ENCODE peak calls at places on chromosome 9, in seven cellular contexts. V, Z, U, W, O, M and D are unnamed samples.

GRCh38 chr9:28024616-28025147 is 451.4 kb upstream of the C9orf72 start:
- DNase-seq in V (no peak), Z (no peak), U (no peak), W (no peak), O (no peak), M (no peak), D (no peak)

GRCh38 chr9:75378036-75378435 is 289.7 kb downstream of the OSTF1 start:
- DNase-seq in V (no peak), Z (no peak), U (no peak), W (no peak), O (no peak), M (no peak), D (no peak)

GRCh38 chr9:105722099-105722498 is 27.8 kb downstream of the TMEM38B start:
- DNase-seq in V (no peak), Z (no peak), U (no peak), W (no peak), O (no peak), M (no peak), D (no peak)

GRCh38 chr9:130095872-130096271 is 42.2 kb downstream of the GPR107 start:
- DNase-seq in V (peak), Z (no peak), U (no peak), W (no peak), O (no peak), M (no peak), D (no peak)

GRCh38 chr9:101791938-101792337 is 53.5 kb upstream of the GRIN3A start:
- DNase-seq in V (no peak), Z (peak), U (peak), W (peak), O (peak), M (peak), D (peak)

GRCh38 chr9:137008312-137008711 is 11.9 kb upstream of the CLIC3 start:
- DNase-seq in V (no peak), Z (no peak), U (no peak), W (no peak), O (no peak), M (no peak), D (no peak)

GRCh38 chr9:26947736-26948135 is 694 bp upstream of the PLAA start:
- DNase-seq in V (no peak), Z (no peak), U (no peak), W (no peak), O (no peak), M (no peak), D (no peak)

GRCh38 chr9:4615778-4616177 is 46.3 kb upstream of the PLPP6 start:
- DNase-seq in V (no peak), Z (no peak), U (no peak), W (no peak), O (no peak), M (no peak), D (no peak)

GRCh38 chr9:81074261-81074660 is 615.1 kb downstream of the TLE1 start:
- DNase-seq in V (no peak), Z (no peak), U (no peak), W (no peak), O (no peak), M (no peak), D (no peak)

GRCh38 chr9:131585375-131585774 is 40.1 kb downstream of the PRRT1B start:
- DNase-seq in V (no peak), Z (no peak), U (no peak), W (no peak), O (no peak), M (no peak), D (no peak)

GRCh38 chr9:110214090-110214489 is 6.1 kb upstream of the C9orf152 start:
- DNase-seq in V (no peak), Z (no peak), U (no peak), W (no peak), O (peak), M (no peak), D (no peak)

GRCh38 chr9:103798620-103799019 is 295.5 kb upstream of the SMC2 start:
- DNase-seq in V (peak), Z (no peak), U (no peak), W (no peak), O (peak), M (no peak), D (no peak)

GRCh38 chr9:36744678-36745077 is 172.0 kb downstream of the MELK start:
- DNase-seq in V (no peak), Z (no peak), U (no peak), W (no peak), O (no peak), M (no peak), D (peak)

GRCh38 chr9:20623748-20624124 is 1.4 kb upstream of the MLLT3 start:
- DNase-seq in V (no peak), Z (no peak), U (no peak), W (no peak), O (no peak), M (no peak), D (no peak)

GRCh38 chr9:36873247-36873875 is 160.7 kb downstream of the PAX5 start:
- DNase-seq in V (peak), Z (peak), U (no peak), W (peak), O (peak), M (peak), D (peak)

GRCh38 chr9:104863180-104863883 is 64.6 kb downstream of the ABCA1 start:
- DNase-seq in V (peak), Z (peak), U (no peak), W (no peak), O (peak), M (peak), D (peak)

GRCh38 chr9:89405832-89406231 is 87.5 kb downstream of the SECISBP2 start:
- DNase-seq in V (no peak), Z (no peak), U (no peak), W (no peak), O (no peak), M (no peak), D (peak)

GRCh38 chr9:82903503-82903902 is 159.4 kb downstream of the RASEF start:
- DNase-seq in V (no peak), Z (no peak), U (no peak), W (no peak), O (no peak), M (no peak), D (no peak)

GRCh38 chr9:94922098-94922607 is 195.7 kb downstream of the AOPEP start:
- DNase-seq in V (no peak), Z (no peak), U (no peak), W (no peak), O (peak), M (no peak), D (no peak)

GRCh38 chr9:101536938-101537337 is 3.3 kb downstream of the RNF20 start:
- DNase-seq in V (no peak), Z (no peak), U (no peak), W (peak), O (peak), M (no peak), D (no peak)

GRCh38 chr9:12922209-12922914 is 147.5 kb downstream of the LURAP1L start:
- DNase-seq in V (no peak), Z (no peak), U (no peak), W (no peak), O (no peak), M (no peak), D (no peak)

GRCh38 chr9:16322849-16323248 is 547.6 kb downstream of the BNC2 start:
- DNase-seq in V (no peak), Z (no peak), U (no peak), W (no peak), O (no peak), M (no peak), D (no peak)

GRCh38 chr9:137308102-137308619 is 6.1 kb upstream of the NRARP start:
- DNase-seq in V (no peak), Z (no peak), U (no peak), W (no peak), O (no peak), M (peak), D (peak)

GRCh38 chr9:97430316-97430715 is 18.4 kb downstream of the TDRD7 start:
- DNase-seq in V (no peak), Z (no peak), U (no peak), W (no peak), O (no peak), M (no peak), D (no peak)

GRCh38 chr9:34588671-34589370 is 703 bp downstream of the CNTFR start:
- DNase-seq in V (no peak), Z (no peak), U (no peak), W (no peak), O (no peak), M (no peak), D (peak)

GRCh38 chr9:34591091-34591910 is 1.8 kb upstream of the CNTFR start:
- DNase-seq in V (no peak), Z (peak), U (no peak), W (peak), O (peak), M (peak), D (peak)

GRCh38 chr9:34590376-34591090 is 1.0 kb upstream of the CNTFR start:
- DNase-seq in V (no peak), Z (no peak), U (no peak), W (no peak), O (no peak), M (no peak), D (no peak)

GRCh38 chr9:34589371-34589655 is 211 bp downstream of the CNTFR start:
- DNase-seq in V (no peak), Z (no peak), U (no peak), W (no peak), O (no peak), M (no peak), D (no peak)

DNA sequence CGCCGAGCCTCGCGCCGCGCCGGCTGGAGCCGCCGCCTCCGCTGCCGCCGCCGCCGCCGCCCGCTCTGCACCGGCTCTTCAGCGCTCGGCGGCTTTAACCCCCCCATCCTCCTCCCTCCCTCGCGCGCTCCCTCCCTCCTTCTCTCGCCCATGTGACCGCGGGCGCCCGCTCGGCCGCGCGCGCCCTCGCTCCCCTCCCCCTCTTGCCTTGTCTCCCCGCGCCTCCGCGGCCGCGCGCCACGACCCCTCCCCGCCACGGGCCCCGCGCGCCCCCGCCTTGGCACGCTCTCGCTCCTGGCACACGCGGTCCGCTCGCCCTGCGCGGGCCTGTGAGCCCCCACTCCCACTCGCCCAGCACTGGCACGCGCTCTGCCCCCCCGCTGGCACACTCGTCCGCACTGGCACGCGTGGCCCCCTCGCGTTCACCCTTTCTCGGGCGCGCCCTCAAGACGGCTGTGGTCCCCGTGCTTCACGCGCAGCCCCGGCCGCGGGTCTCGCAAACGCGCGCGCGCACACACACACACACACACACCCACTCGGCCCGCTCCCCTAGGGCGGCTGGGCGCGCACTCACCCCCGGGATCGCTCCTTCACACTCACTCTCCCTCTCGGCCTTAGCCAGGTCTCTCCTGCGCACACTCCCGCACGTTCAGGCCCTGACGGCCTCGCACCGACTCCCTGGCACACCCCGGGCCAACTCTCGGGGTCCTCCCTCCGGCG is at the start of gene CNTFR:
- DNase-seq in V (no peak), Z (no peak), U (no peak), W (no peak), O (no peak), M (peak), D (peak)
- TF ChIP-seq YY1 in V (no peak), Z (no peak), U (no peak), W (no peak), O (no peak), M (no peak), D (no peak)

DNA sequence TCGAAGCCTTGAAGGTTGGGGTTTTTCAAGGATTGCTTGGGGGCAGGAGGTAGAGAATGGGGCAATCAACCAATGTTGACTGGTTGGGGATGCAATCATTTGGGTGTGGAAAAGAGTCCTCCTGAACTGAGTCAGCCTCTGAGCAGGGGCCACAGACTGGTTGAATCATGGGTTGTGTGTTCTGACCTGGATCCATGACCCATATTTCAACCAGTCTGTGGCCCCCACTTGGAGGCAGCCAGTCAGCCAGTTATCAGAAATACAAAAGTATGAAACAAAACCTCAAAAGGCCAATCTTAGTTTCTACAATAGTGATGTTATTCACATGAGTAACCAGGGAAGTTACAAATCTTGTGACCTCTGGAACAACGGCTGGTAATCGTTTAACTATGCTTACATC is 81.4 kb upstream of the RANBP6 start:
- DNase-seq in V (no peak), Z (no peak), U (no peak), W (no peak), O (no peak), M (no peak), D (no peak)
- TF ChIP-seq YY1 in V (no peak), Z (no peak), U (no peak), W (no peak), O (no peak), M (no peak), D (no peak)

GRCh38 chr9:72396247-72397091 is 31.5 kb upstream of the ZFAND5 start:
- DNase-seq in V (no peak), Z (no peak), U (no peak), W (no peak), O (peak), M (no peak), D (no peak)
- TF ChIP-seq YY1 in V (no peak), Z (no peak), U (no peak), W (no peak), O (no peak), M (no peak), D (no peak)

GRCh38 chr9:99557816-99558215 is 263.9 kb upstream of the NR4A3 start:
- DNase-seq in V (no peak), Z (no peak), U (no peak), W (no peak), O (no peak), M (no peak), D (no peak)
- TF ChIP-seq YY1 in V (no peak), Z (no peak), U (no peak), W (no peak), O (no peak), M (no peak), D (no peak)

DNA sequence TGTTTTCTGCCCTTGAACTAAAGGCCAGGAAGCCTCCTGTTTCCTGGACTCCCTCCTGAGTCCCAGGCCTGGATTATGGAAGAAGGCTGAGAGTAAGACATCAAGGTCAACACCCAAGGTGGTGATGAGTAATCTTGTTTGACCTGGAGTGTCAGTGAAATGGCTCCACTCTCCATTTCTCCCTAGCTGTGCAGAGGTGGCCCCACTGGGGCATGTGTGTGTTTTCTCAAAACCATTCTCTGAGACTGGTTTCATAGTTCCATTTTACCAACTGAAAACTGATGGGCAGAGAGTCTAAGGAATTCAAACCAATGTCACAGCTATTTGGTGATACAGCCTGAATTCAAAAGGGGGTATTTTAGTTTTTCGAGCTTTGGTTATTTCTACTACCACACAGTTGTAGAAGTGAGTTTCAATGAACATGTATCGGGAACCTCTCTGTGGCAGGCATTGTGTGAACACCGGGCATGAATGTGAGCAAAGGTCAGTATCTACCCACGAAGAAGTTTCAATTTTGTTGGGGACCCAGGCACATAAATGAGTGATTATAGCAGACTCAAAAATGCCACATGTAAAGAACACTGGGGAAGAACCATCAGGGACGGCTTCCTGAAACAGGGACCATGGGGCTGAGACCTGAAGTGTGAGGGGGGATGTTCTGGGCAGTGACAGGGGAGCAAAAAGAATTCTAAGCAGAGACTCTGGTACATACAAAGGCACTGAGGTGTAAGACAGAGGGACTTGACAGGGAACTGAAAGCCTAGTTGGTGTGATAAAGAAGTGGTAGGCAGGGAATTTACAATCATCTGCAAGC is 269.6 kb upstream of the KLF4 start:
- DNase-seq in V (peak), Z (no peak), U (no peak), W (no peak), O (no peak), M (no peak), D (no peak)
- TF ChIP-seq YY1 in V (no peak), Z (no peak), U (no peak), W (no peak), O (no peak), M (no peak), D (no peak)